ENCODE peak calls at places on chromosomes 2 and 18, in five cellular contexts. One of them, this sample, is unnamed.

GRCh38 chr18:79399275-79400081 is 3.7 kb downstream of the NFATC1 start:
- DNase-seq in NCI-H1092: no peak
- DNase-seq in dermis blood vessel endothelial cell: peak
- DNase-seq in GM12865: peak
- DNase-seq in NCI-H2107: no peak
- DNase-seq in this sample: no peak

GRCh38 chr2:161250864-161251436 is 57.3 kb upstream of the PSMD14 start:
- DNase-seq in NCI-H2107: peak
- DNase-seq in NCI-H1092: peak
- DNase-seq in dermis blood vessel endothelial cell: peak
- DNase-seq in GM12865: peak
- DNase-seq in this sample: peak

GRCh38 chr2:128500136-128500800 is 181.6 kb upstream of the HS6ST1 start:
- DNase-seq in NCI-H1092: no peak
- DNase-seq in GM12865: no peak
- DNase-seq in NCI-H2107: no peak
- DNase-seq in dermis blood vessel endothelial cell: no peak
- DNase-seq in this sample: no peak

GRCh38 chr2:37707393-37707792 is 36.0 kb upstream of the CDC42EP3 start:
- DNase-seq in dermis blood vessel endothelial cell: no peak
- DNase-seq in NCI-H2107: no peak
- DNase-seq in NCI-H1092: no peak
- DNase-seq in GM12865: peak
- DNase-seq in this sample: no peak

GRCh38 chr2:23563673-23564617 is 179.0 kb downstream of the KLHL29 start:
- DNase-seq in dermis blood vessel endothelial cell: no peak
- DNase-seq in NCI-H1092: peak
- DNase-seq in GM12865: no peak
- DNase-seq in NCI-H2107: no peak
- DNase-seq in this sample: no peak

GRCh38 chr2:100542418-100542817 is 20.4 kb upstream of the PDCL3 start:
- DNase-seq in NCI-H2107: no peak
- DNase-seq in NCI-H1092: no peak
- DNase-seq in dermis blood vessel endothelial cell: no peak
- DNase-seq in GM12865: no peak
- DNase-seq in this sample: no peak

GRCh38 chr18:79367989-79368388 is 27.7 kb upstream of the NFATC1 start:
- DNase-seq in GM12865: no peak
- DNase-seq in dermis blood vessel endothelial cell: peak
- DNase-seq in NCI-H1092: no peak
- DNase-seq in NCI-H2107: no peak
- DNase-seq in this sample: no peak

GRCh38 chr2:33765122-33765521 is 166.0 kb upstream of the FAM98A start:
- DNase-seq in NCI-H2107: no peak
- DNase-seq in dermis blood vessel endothelial cell: peak
- DNase-seq in GM12865: no peak
- DNase-seq in NCI-H1092: no peak
- DNase-seq in this sample: no peak

GRCh38 chr2:85445316-85446295 is 27.1 kb downstream of the SH2D6 start:
- DNase-seq in dermis blood vessel endothelial cell: no peak
- DNase-seq in NCI-H2107: peak
- DNase-seq in NCI-H1092: peak
- DNase-seq in GM12865: no peak
- DNase-seq in this sample: peak

GRCh38 chr18:63177822-63178525 is 141.6 kb downstream of the BCL2 start:
- DNase-seq in dermis blood vessel endothelial cell: no peak
- DNase-seq in NCI-H2107: peak
- DNase-seq in GM12865: no peak
- DNase-seq in NCI-H1092: peak
- DNase-seq in this sample: no peak

GRCh38 chr18:49277395-49278036 is 182.9 kb downstream of the DYM start:
- DNase-seq in NCI-H1092: no peak
- DNase-seq in dermis blood vessel endothelial cell: no peak
- DNase-seq in NCI-H2107: no peak
- DNase-seq in GM12865: no peak
- DNase-seq in this sample: peak

GRCh38 chr18:6327485-6327884 is 87.2 kb downstream of the L3MBTL4 start:
- DNase-seq in NCI-H1092: no peak
- DNase-seq in GM12865: no peak
- DNase-seq in NCI-H2107: no peak
- DNase-seq in dermis blood vessel endothelial cell: no peak
- DNase-seq in this sample: no peak

GRCh38 chr18:8699126-8699525 is 6.2 kb upstream of the MTCL1 start:
- DNase-seq in NCI-H1092: no peak
- DNase-seq in GM12865: no peak
- DNase-seq in dermis blood vessel endothelial cell: no peak
- DNase-seq in NCI-H2107: no peak
- DNase-seq in this sample: no peak

GRCh38 chr18:13932285-13933025 is 17.1 kb upstream of the MC2R start:
- DNase-seq in NCI-H2107: no peak
- DNase-seq in GM12865: no peak
- DNase-seq in dermis blood vessel endothelial cell: no peak
- DNase-seq in NCI-H1092: no peak
- DNase-seq in this sample: no peak

GRCh38 chr2:28566441-28567075 is 70.7 kb downstream of the PLB1 start:
- DNase-seq in dermis blood vessel endothelial cell: peak
- DNase-seq in NCI-H2107: peak
- DNase-seq in GM12865: peak
- DNase-seq in NCI-H1092: peak
- DNase-seq in this sample: peak

GRCh38 chr2:137838255-137839092 is 125.8 kb upstream of the HNMT start:
- DNase-seq in GM12865: peak
- DNase-seq in NCI-H1092: peak
- DNase-seq in NCI-H2107: peak
- DNase-seq in dermis blood vessel endothelial cell: peak
- DNase-seq in this sample: peak

GRCh38 chr2:240234503-240234951 is 94.1 kb upstream of the OTOS start:
- DNase-seq in GM12865: no peak
- DNase-seq in NCI-H1092: no peak
- DNase-seq in NCI-H2107: no peak
- DNase-seq in dermis blood vessel endothelial cell: peak
- DNase-seq in this sample: no peak

GRCh38 chr2:198188982-198189381 is 384.6 kb downstream of the PLCL1 start:
- DNase-seq in GM12865: no peak
- DNase-seq in NCI-H1092: no peak
- DNase-seq in NCI-H2107: no peak
- DNase-seq in dermis blood vessel endothelial cell: no peak
- DNase-seq in this sample: no peak

GRCh38 chr2:168658706-168659105 is 143.7 kb upstream of the NOSTRIN start:
- DNase-seq in NCI-H1092: no peak
- DNase-seq in GM12865: no peak
- DNase-seq in NCI-H2107: no peak
- DNase-seq in dermis blood vessel endothelial cell: no peak
- DNase-seq in this sample: peak

GRCh38 chr2:444937-445884 is 157.3 kb upstream of the ALKAL2 start:
- DNase-seq in GM12865: no peak
- DNase-seq in NCI-H2107: no peak
- DNase-seq in NCI-H1092: no peak
- DNase-seq in dermis blood vessel endothelial cell: no peak
- DNase-seq in this sample: no peak

GRCh38 chr2:57890462-57890861 is 156.1 kb upstream of the VRK2 start:
- DNase-seq in GM12865: peak
- DNase-seq in NCI-H1092: no peak
- DNase-seq in NCI-H2107: no peak
- DNase-seq in dermis blood vessel endothelial cell: no peak
- DNase-seq in this sample: no peak

GRCh38 chr2:128591841-128592822 is 273.5 kb upstream of the HS6ST1 start:
- DNase-seq in NCI-H1092: no peak
- DNase-seq in dermis blood vessel endothelial cell: no peak
- DNase-seq in GM12865: no peak
- DNase-seq in NCI-H2107: no peak
- DNase-seq in this sample: no peak

GRCh38 chr2:135563793-135564192 is 32.5 kb downstream of the R3HDM1 start:
- DNase-seq in GM12865: no peak
- DNase-seq in NCI-H1092: no peak
- DNase-seq in NCI-H2107: no peak
- DNase-seq in dermis blood vessel endothelial cell: peak
- DNase-seq in this sample: no peak

GRCh38 chr18:60549338-60549960 is 176.9 kb upstream of the MC4R start:
- DNase-seq in GM12865: peak
- DNase-seq in NCI-H1092: peak
- DNase-seq in NCI-H2107: peak
- DNase-seq in dermis blood vessel endothelial cell: peak
- DNase-seq in this sample: no peak

GRCh38 chr2:102206666-102207341 is 20.0 kb downstream of the IL1RL2 start:
- DNase-seq in NCI-H2107: no peak
- DNase-seq in NCI-H1092: no peak
- DNase-seq in GM12865: no peak
- DNase-seq in dermis blood vessel endothelial cell: no peak
- DNase-seq in this sample: no peak

GRCh38 chr2:223762853-223763252 is 74.5 kb downstream of the AP1S3 start:
- DNase-seq in NCI-H1092: no peak
- DNase-seq in NCI-H2107: no peak
- DNase-seq in GM12865: peak
- DNase-seq in dermis blood vessel endothelial cell: no peak
- DNase-seq in this sample: no peak

GRCh38 chr2:58109481-58109880 is 62.9 kb downstream of the VRK2 start:
- DNase-seq in NCI-H2107: no peak
- DNase-seq in GM12865: no peak
- DNase-seq in NCI-H1092: no peak
- DNase-seq in dermis blood vessel endothelial cell: no peak
- DNase-seq in this sample: no peak

GRCh38 chr2:34787341-34787740 is 1188.2 kb upstream of the FAM98A start:
- DNase-seq in NCI-H2107: no peak
- DNase-seq in GM12865: no peak
- DNase-seq in NCI-H1092: no peak
- DNase-seq in dermis blood vessel endothelial cell: no peak
- DNase-seq in this sample: no peak

GRCh38 chr2:238103465-238104070 is 3.4 kb downstream of the ESPNL start:
- DNase-seq in NCI-H1092: no peak
- DNase-seq in GM12865: no peak
- DNase-seq in NCI-H2107: no peak
- DNase-seq in dermis blood vessel endothelial cell: no peak
- DNase-seq in this sample: no peak

GRCh38 chr2:12929806-12930205 is 213.1 kb downstream of the TRIB2 start:
- DNase-seq in GM12865: no peak
- DNase-seq in NCI-H2107: no peak
- DNase-seq in dermis blood vessel endothelial cell: no peak
- DNase-seq in NCI-H1092: no peak
- DNase-seq in this sample: peak

GRCh38 chr18:46207985-46208384 is 103.8 kb downstream of the HAUS1 start:
- DNase-seq in NCI-H1092: no peak
- DNase-seq in GM12865: no peak
- DNase-seq in dermis blood vessel endothelial cell: no peak
- DNase-seq in NCI-H2107: no peak
- DNase-seq in this sample: no peak

GRCh38 chr2:215136669-215137328 is 1.6 kb downstream of the ABCA12 start:
- DNase-seq in NCI-H2107: no peak
- DNase-seq in NCI-H1092: no peak
- DNase-seq in dermis blood vessel endothelial cell: no peak
- DNase-seq in GM12865: peak
- DNase-seq in this sample: no peak

GRCh38 chr2:123771928-123772632 is 253.0 kb upstream of the CNTNAP5 start:
- DNase-seq in GM12865: no peak
- DNase-seq in NCI-H2107: no peak
- DNase-seq in dermis blood vessel endothelial cell: no peak
- DNase-seq in NCI-H1092: no peak
- DNase-seq in this sample: no peak